ENCODE peak calls at places on chromosomes 6 and 20, in six cellular contexts. One of them, this sample, is unnamed.

GRCh38 chr6:79913369-79913768 is 34.0 kb downstream of the ELOVL4 start:
- DNase-seq in BJ: no peak
- DNase-seq in NCI-H1092: no peak
- DNase-seq in DMS79: no peak
- DNase-seq in fibroblast of the conjunctiva: no peak
- DNase-seq in fibroblast of pulmonary artery: no peak
- DNase-seq in this sample: no peak

GRCh38 chr6:97053643-97054411 is 129.3 kb downstream of the KLHL32 start:
- DNase-seq in fibroblast of pulmonary artery: peak
- DNase-seq in fibroblast of the conjunctiva: peak
- DNase-seq in DMS79: no peak
- DNase-seq in NCI-H1092: no peak
- DNase-seq in BJ: no peak
- DNase-seq in this sample: no peak

GRCh38 chr6:44495036-44495901 is 107.8 kb downstream of the CDC5L start:
- DNase-seq in fibroblast of pulmonary artery: no peak
- DNase-seq in NCI-H1092: no peak
- DNase-seq in BJ: no peak
- DNase-seq in DMS79: peak
- DNase-seq in fibroblast of the conjunctiva: no peak
- DNase-seq in this sample: no peak

GRCh38 chr6:33570806-33571636 is 9.1 kb downstream of the BAK1 start:
- DNase-seq in BJ: no peak
- DNase-seq in fibroblast of pulmonary artery: peak
- DNase-seq in fibroblast of the conjunctiva: peak
- DNase-seq in NCI-H1092: peak
- DNase-seq in DMS79: peak
- DNase-seq in this sample: peak

GRCh38 chr20:38243617-38244016 is 16.9 kb downstream of the KIAA1755 start:
- DNase-seq in NCI-H1092: no peak
- DNase-seq in DMS79: no peak
- DNase-seq in fibroblast of the conjunctiva: no peak
- DNase-seq in BJ: no peak
- DNase-seq in fibroblast of pulmonary artery: no peak
- DNase-seq in this sample: no peak

GRCh38 chr6:113414511-113414910 is 442.6 kb upstream of the MARCKS start:
- DNase-seq in fibroblast of the conjunctiva: peak
- DNase-seq in BJ: no peak
- DNase-seq in DMS79: no peak
- DNase-seq in fibroblast of pulmonary artery: peak
- DNase-seq in NCI-H1092: peak
- DNase-seq in this sample: peak

GRCh38 chr6:132354517-132355167 is 46.6 kb downstream of the MOXD1 start:
- DNase-seq in BJ: no peak
- DNase-seq in DMS79: no peak
- DNase-seq in NCI-H1092: no peak
- DNase-seq in fibroblast of pulmonary artery: peak
- DNase-seq in fibroblast of the conjunctiva: no peak
- DNase-seq in this sample: peak

GRCh38 chr20:43985121-43985520 is 70.5 kb downstream of the TOX2 start:
- DNase-seq in NCI-H1092: no peak
- DNase-seq in fibroblast of pulmonary artery: no peak
- DNase-seq in fibroblast of the conjunctiva: no peak
- DNase-seq in DMS79: no peak
- DNase-seq in BJ: no peak
- DNase-seq in this sample: no peak

GRCh38 chr20:33909331-33909921 is 84.3 kb upstream of the RALY start:
- DNase-seq in DMS79: peak
- DNase-seq in NCI-H1092: no peak
- DNase-seq in fibroblast of the conjunctiva: peak
- DNase-seq in BJ: peak
- DNase-seq in fibroblast of pulmonary artery: peak
- DNase-seq in this sample: peak

This sample was measured in NCI-H226.